ENCODE peak calls at places on chromosomes 16 and 17, in four cellular contexts. One of them, this sample, is unnamed.

GRCh38 chr17:59365383-59365981 is 34.0 kb downstream of the YPEL2 start:
- DNase-seq in H9: no peak
- DNase-seq in IMR-90: no peak
- DNase-seq in H1: no peak
- DNase-seq in this sample: peak

GRCh38 chr16:56848955-56849689 is 15.9 kb upstream of the SLC12A3 start:
- DNase-seq in IMR-90: peak
- DNase-seq in H9: no peak
- DNase-seq in H1: no peak
- DNase-seq in this sample: no peak

GRCh38 chr16:70793851-70794502 is 7.0 kb downstream of the VAC14 start:
- DNase-seq in H1: no peak
- DNase-seq in H9: no peak
- DNase-seq in IMR-90: no peak
- DNase-seq in this sample: no peak

GRCh38 chr17:78737332-78737731 is 44.7 kb downstream of the CYTH1 start:
- DNase-seq in IMR-90: peak
- DNase-seq in H1: no peak
- DNase-seq in H9: no peak
- DNase-seq in this sample: peak

GRCh38 chr17:55273579-55274370 is 9.0 kb downstream of the HLF start:
- DNase-seq in IMR-90: no peak
- DNase-seq in H1: no peak
- DNase-seq in H9: no peak
- DNase-seq in this sample: no peak

GRCh38 chr16:88632587-88632930 is 5.8 kb upstream of the IL17C start:
- DNase-seq in H1: no peak
- DNase-seq in IMR-90: no peak
- DNase-seq in H9: no peak
- DNase-seq in this sample: no peak

GRCh38 chr17:74235040-74235581 is 21.7 kb downstream of the TTYH2 start:
- DNase-seq in IMR-90: no peak
- DNase-seq in H1: no peak
- DNase-seq in H9: no peak
- DNase-seq in this sample: no peak

GRCh38 chr16:27446721-27447120 is 44.7 kb downstream of the IL21R start:
- DNase-seq in H9: no peak
- DNase-seq in H1: no peak
- DNase-seq in IMR-90: no peak
- DNase-seq in this sample: no peak

GRCh38 chr16:4217246-4218131 is 24.4 kb downstream of the SRL start:
- DNase-seq in IMR-90: peak
- DNase-seq in H1: no peak
- DNase-seq in H9: no peak
- DNase-seq in this sample: peak

GRCh38 chr17:61459968-61460718 is 7.9 kb downstream of the TBX4 start:
- DNase-seq in H9: peak
- DNase-seq in H1: no peak
- DNase-seq in IMR-90: no peak
- DNase-seq in this sample: no peak

GRCh38 chr17:9230346-9230745 is 209.0 kb downstream of the NTN1 start:
- DNase-seq in H9: no peak
- DNase-seq in H1: no peak
- DNase-seq in IMR-90: peak
- DNase-seq in this sample: no peak

GRCh38 chr17:49776864-49777263 is 11.6 kb upstream of the KAT7 start:
- DNase-seq in IMR-90: no peak
- DNase-seq in H9: no peak
- DNase-seq in H1: no peak
- DNase-seq in this sample: no peak

GRCh38 chr17:61219460-61219859 is 180.2 kb upstream of the TBX2 start:
- DNase-seq in H9: no peak
- DNase-seq in H1: no peak
- DNase-seq in IMR-90: peak
- DNase-seq in this sample: no peak

GRCh38 chr16:49588061-49588460 is 214.5 kb downstream of the C16orf78 start:
- DNase-seq in IMR-90: no peak
- DNase-seq in H1: no peak
- DNase-seq in H9: peak
- DNase-seq in this sample: no peak

GRCh38 chr17:50459756-50460155 is 8.9 kb downstream of the CHAD start:
- DNase-seq in IMR-90: no peak
- DNase-seq in H1: no peak
- DNase-seq in H9: no peak
- DNase-seq in this sample: no peak

GRCh38 chr17:76682306-76682705 is 28.5 kb downstream of the MXRA7 start:
- DNase-seq in IMR-90: no peak
- DNase-seq in H9: no peak
- DNase-seq in H1: no peak
- DNase-seq in this sample: no peak

GRCh38 chr17:6325741-6326140 is 109.2 kb downstream of the AIPL1 start:
- DNase-seq in H1: no peak
- DNase-seq in H9: no peak
- DNase-seq in IMR-90: no peak
- DNase-seq in this sample: no peak

GRCh38 chr16:67470314-67470713 is 10.6 kb downstream of the ATP6V0D1 start:
- DNase-seq in IMR-90: no peak
- DNase-seq in H9: no peak
- DNase-seq in H1: no peak
- DNase-seq in this sample: no peak

GRCh38 chr16:19884611-19885455 is at the start of gene GPRC5B:
- DNase-seq in H9: peak
- DNase-seq in H1: no peak
- DNase-seq in IMR-90: peak
- DNase-seq in this sample: peak

GRCh38 chr17:31067699-31068184 is 27.0 kb upstream of the NF1 start:
- DNase-seq in H1: no peak
- DNase-seq in IMR-90: peak
- DNase-seq in H9: no peak
- DNase-seq in this sample: no peak

GRCh38 chr17:15289285-15290185 is 24.4 kb upstream of the PMP22 start:
- DNase-seq in IMR-90: peak
- DNase-seq in H9: no peak
- DNase-seq in H1: no peak
- DNase-seq in this sample: no peak

GRCh38 chr16:90077757-90078593 is 844 bp upstream of the PRDM7 start:
- DNase-seq in H9: peak
- DNase-seq in IMR-90: peak
- DNase-seq in H1: no peak
- DNase-seq in this sample: peak

GRCh38 chr17:76266244-76266938 is 1.2 kb downstream of the UBALD2 start:
- DNase-seq in H1: no peak
- DNase-seq in IMR-90: peak
- DNase-seq in H9: no peak
- DNase-seq in this sample: peak

GRCh38 chr16:57601801-57602478 is 26.5 kb upstream of the ADGRG1 start:
- DNase-seq in IMR-90: no peak
- DNase-seq in H9: no peak
- DNase-seq in H1: no peak
- DNase-seq in this sample: no peak

GRCh38 chr16:88891083-88891482 is 24.6 kb upstream of the PABPN1L start:
- DNase-seq in H1: no peak
- DNase-seq in IMR-90: no peak
- DNase-seq in H9: no peak
- DNase-seq in this sample: no peak

GRCh38 chr17:32142857-32143524 is 689 bp downstream of the RHOT1 start:
- DNase-seq in H9: peak
- DNase-seq in IMR-90: peak
- DNase-seq in H1: no peak
- DNase-seq in this sample: peak

GRCh38 chr17:9274119-9274445 is 252.8 kb downstream of the NTN1 start:
- DNase-seq in H1: no peak
- DNase-seq in H9: no peak
- DNase-seq in IMR-90: no peak
- DNase-seq in this sample: no peak

GRCh38 chr17:17141279-17141678 is 64.9 kb downstream of the PLD6 start:
- DNase-seq in H9: no peak
- DNase-seq in IMR-90: no peak
- DNase-seq in H1: no peak
- DNase-seq in this sample: no peak

GRCh38 chr16:26391833-26392232 is 674.9 kb upstream of the C16orf82 start:
- DNase-seq in IMR-90: no peak
- DNase-seq in H1: no peak
- DNase-seq in H9: no peak
- DNase-seq in this sample: peak

GRCh38 chr16:31107465-31107867 is 720 bp upstream of the BCKDK start:
- DNase-seq in H1: no peak
- DNase-seq in IMR-90: no peak
- DNase-seq in H9: no peak
- DNase-seq in this sample: no peak

GRCh38 chr17:42686520-42687137 is 4.3 kb downstream of the CNTNAP1 start:
- DNase-seq in H1: no peak
- DNase-seq in IMR-90: no peak
- DNase-seq in H9: peak
- DNase-seq in this sample: peak

GRCh38 chr17:55056530-55056929 is 88.0 kb downstream of the STXBP4 start:
- DNase-seq in H9: no peak
- DNase-seq in IMR-90: no peak
- DNase-seq in H1: no peak
- DNase-seq in this sample: no peak

GRCh38 chr16:13961099-13961811 is 41.3 kb downstream of the ERCC4 start:
- DNase-seq in H1: no peak
- DNase-seq in IMR-90: peak
- DNase-seq in H9: no peak
- DNase-seq in this sample: no peak

GRCh38 chr16:13957197-13958078 is 37.5 kb downstream of the ERCC4 start:
- DNase-seq in H1: no peak
- DNase-seq in H9: no peak
- DNase-seq in IMR-90: peak
- DNase-seq in this sample: peak

GRCh38 chr16:13962232-13962631 is 42.3 kb downstream of the ERCC4 start:
- DNase-seq in H9: no peak
- DNase-seq in IMR-90: no peak
- DNase-seq in H1: no peak
- DNase-seq in this sample: no peak

GRCh38 chr16:13958438-13958837 is 38.5 kb downstream of the ERCC4 start:
- DNase-seq in H1: no peak
- DNase-seq in IMR-90: no peak
- DNase-seq in H9: no peak
- DNase-seq in this sample: no peak

DNA sequence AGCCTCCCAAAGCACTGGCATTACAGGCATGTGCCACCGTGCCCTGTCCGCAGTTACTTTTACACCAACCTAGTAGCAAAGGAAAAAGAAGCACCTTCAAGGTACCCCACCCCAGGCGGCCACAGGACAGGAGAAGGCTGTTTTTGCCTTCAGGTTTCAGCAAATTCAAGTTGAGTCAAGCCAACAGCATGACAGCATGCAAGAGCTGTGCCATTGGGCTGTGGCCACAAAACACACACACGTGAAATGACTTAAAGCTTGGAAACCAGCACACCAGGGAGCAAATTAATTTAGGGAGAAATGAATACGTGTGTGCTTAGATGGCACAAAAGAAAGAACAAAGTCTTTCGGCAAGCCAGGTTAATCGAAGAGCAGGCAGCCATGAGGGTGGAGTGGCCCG is 39.7 kb downstream of the ERCC4 start:
- DNase-seq in H9: no peak
- DNase-seq in H1: no peak
- DNase-seq in IMR-90: no peak
- DNase-seq in this sample: no peak
- H4K5ac ChIP-seq in H9: no peak
- H4K5ac ChIP-seq in H1: no peak
- H4K5ac ChIP-seq in IMR-90: no peak
- H4K5ac ChIP-seq in this sample: no peak

DNA sequence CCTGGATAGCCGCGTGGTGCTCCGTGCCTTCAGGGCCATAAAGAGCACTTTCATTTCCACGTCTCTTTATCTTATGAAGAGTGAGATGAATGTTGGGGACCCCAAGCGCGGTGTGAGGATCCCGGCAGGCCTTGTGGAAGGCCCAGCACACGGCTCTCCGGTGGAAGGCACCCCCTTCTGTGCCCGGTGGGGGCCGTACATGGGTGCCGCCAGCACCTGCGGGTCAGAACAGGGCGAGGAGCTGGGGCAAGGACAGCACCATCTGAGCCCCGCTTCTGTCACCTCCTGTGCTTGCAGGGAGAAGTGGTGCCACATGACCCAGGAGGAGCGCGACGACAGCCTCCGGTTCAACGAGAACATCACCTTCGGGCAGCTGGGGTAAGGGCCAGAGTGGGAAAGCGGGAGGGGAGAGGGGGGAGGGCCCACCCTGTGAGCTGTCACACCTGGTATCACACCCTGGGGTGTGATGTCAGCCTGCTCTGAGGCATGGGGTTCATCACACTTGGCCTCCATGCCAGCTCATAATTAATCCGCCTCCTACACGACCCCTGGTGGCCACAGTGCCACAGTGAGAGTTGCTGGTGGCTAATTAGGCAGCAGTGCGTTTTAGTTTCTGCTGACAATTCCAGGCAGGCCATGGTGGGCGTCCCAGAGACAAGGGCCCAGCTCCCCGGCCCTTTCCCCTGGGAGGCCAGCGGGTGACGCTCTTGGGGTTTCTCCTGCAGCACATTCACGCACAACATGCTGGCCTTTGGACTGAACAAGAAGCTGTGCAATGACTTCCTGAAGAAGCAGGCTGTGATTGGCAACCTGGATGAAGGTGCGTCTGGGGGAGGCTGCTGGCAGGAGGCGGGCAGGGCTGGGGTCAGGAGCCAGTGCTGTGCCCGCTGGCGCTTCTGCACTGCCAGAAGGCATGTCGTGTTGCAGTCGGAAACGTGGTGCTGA is 25.7 kb downstream of the CIBAR2 start:
- DNase-seq in IMR-90: peak
- DNase-seq in H9: peak
- DNase-seq in H1: peak
- DNase-seq in this sample: peak
- H3K18ac ChIP-seq in IMR-90: no peak
- H3K18ac ChIP-seq in H9: no peak
- H3K18ac ChIP-seq in H1: no peak
- H3K18ac ChIP-seq in this sample: no peak

GRCh38 chr17:64447526-64447925 is 1.4 kb upstream of the MILR1 start:
- DNase-seq in H1: no peak
- DNase-seq in H9: no peak
- DNase-seq in IMR-90: no peak
- DNase-seq in this sample: no peak
- H4K5ac ChIP-seq in H1: no peak
- H4K5ac ChIP-seq in H9: no peak
- H4K5ac ChIP-seq in IMR-90: no peak
- H4K5ac ChIP-seq in this sample: no peak

DNA sequence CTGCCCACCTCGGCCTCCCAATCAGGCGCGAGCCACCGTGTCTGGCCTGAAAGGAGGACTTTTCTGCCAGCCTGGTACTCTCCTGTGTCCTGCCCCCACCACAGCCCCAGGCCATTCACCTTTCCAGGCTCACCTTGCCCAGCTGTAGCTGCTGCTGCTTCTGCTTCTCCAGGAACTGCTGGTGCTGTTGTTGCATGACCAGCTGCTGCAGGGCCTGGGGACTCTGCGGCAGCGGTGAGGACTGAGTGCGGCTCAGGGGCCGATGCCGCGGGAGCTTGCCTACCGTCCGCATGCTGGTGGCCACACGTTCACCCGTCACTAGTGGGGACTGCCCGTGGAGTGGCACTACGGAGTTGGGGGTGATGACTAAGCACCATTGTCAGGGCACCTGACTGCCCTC is 17.7 kb downstream of the G6PC3 start:
- DNase-seq in IMR-90: no peak
- DNase-seq in H9: no peak
- DNase-seq in H1: no peak
- DNase-seq in this sample: no peak
- H3K18ac ChIP-seq in IMR-90: no peak
- H3K18ac ChIP-seq in H9: no peak
- H3K18ac ChIP-seq in H1: no peak
- H3K18ac ChIP-seq in this sample: no peak